ENCODE peak calls at places on chromosomes 5 and 9, in seven cellular contexts. One of them, this sample, is unnamed.
A peak's percentile ranks its signal among the peaks of the same experiment; 100 is the strongest.

GRCh38 chr5:157571357-157571827 is 4.2 kb downstream of the ADAM19 start:
- DNase-seq in IMR-90: peak; percentile 77
- DNase-seq in colonic mucosa: no peak
- DNase-seq in thyroid gland: no peak
- DNase-seq in iPS DF 6.9: no peak
- DNase-seq in left lung: no peak
- DNase-seq in lung: no peak
- DNase-seq in this sample: no peak

GRCh38 chr5:132760601-132761317 is 13.5 kb downstream of the CCNI2 start:
- DNase-seq in lung: no peak
- DNase-seq in colonic mucosa: no peak
- DNase-seq in left lung: no peak
- DNase-seq in iPS DF 6.9: no peak
- DNase-seq in IMR-90: no peak
- DNase-seq in thyroid gland: no peak
- DNase-seq in this sample: peak; percentile 30

GRCh38 chr9:114454652-114455051 is 50.6 kb downstream of the WHRN start:
- DNase-seq in lung: no peak
- DNase-seq in left lung: no peak
- DNase-seq in thyroid gland: no peak
- DNase-seq in colonic mucosa: no peak
- DNase-seq in IMR-90: no peak
- DNase-seq in iPS DF 6.9: no peak
- DNase-seq in this sample: no peak

GRCh38 chr9:74304598-74304997 is 192.5 kb upstream of the RORB start:
- DNase-seq in lung: no peak
- DNase-seq in iPS DF 6.9: no peak
- DNase-seq in left lung: no peak
- DNase-seq in IMR-90: no peak
- DNase-seq in colonic mucosa: no peak
- DNase-seq in thyroid gland: no peak
- DNase-seq in this sample: no peak

GRCh38 chr9:16282216-16282615 is 588.3 kb downstream of the BNC2 start:
- DNase-seq in lung: no peak
- DNase-seq in IMR-90: peak; percentile 75
- DNase-seq in left lung: no peak
- DNase-seq in iPS DF 6.9: no peak
- DNase-seq in thyroid gland: peak; percentile 45
- DNase-seq in colonic mucosa: no peak
- DNase-seq in this sample: no peak

GRCh38 chr9:123246534-123246933 is 21.9 kb downstream of the STRBP start:
- DNase-seq in iPS DF 6.9: no peak
- DNase-seq in colonic mucosa: no peak
- DNase-seq in IMR-90: no peak
- DNase-seq in lung: no peak
- DNase-seq in left lung: no peak
- DNase-seq in thyroid gland: no peak
- DNase-seq in this sample: no peak

GRCh38 chr5:52743012-52743411 is 44.7 kb upstream of the ITGA1 start:
- DNase-seq in thyroid gland: no peak
- DNase-seq in colonic mucosa: no peak
- DNase-seq in iPS DF 6.9: no peak
- DNase-seq in left lung: no peak
- DNase-seq in lung: no peak
- DNase-seq in IMR-90: no peak
- DNase-seq in this sample: no peak

GRCh38 chr5:108382784-108383358 is 973 bp upstream of the FBXL17 start:
- DNase-seq in left lung: no peak
- DNase-seq in IMR-90: peak; percentile 44
- DNase-seq in colonic mucosa: no peak
- DNase-seq in lung: no peak
- DNase-seq in thyroid gland: no peak
- DNase-seq in iPS DF 6.9: no peak
- DNase-seq in this sample: no peak

GRCh38 chr5:145585-146323 is 45.5 kb upstream of the LRRC14B start:
- DNase-seq in lung: no peak
- DNase-seq in left lung: no peak
- DNase-seq in IMR-90: no peak
- DNase-seq in iPS DF 6.9: no peak
- DNase-seq in thyroid gland: no peak
- DNase-seq in colonic mucosa: no peak
- DNase-seq in this sample: no peak

GRCh38 chr5:169970911-169971436 is 9.3 kb downstream of the INSYN2B start:
- DNase-seq in lung: no peak
- DNase-seq in IMR-90: peak; percentile 82
- DNase-seq in colonic mucosa: no peak
- DNase-seq in thyroid gland: no peak
- DNase-seq in iPS DF 6.9: no peak
- DNase-seq in left lung: peak; percentile 44
- DNase-seq in this sample: no peak

GRCh38 chr5:138636401-138636944 is 61.3 kb upstream of the HSPA9 start:
- DNase-seq in lung: no peak
- DNase-seq in thyroid gland: no peak
- DNase-seq in iPS DF 6.9: no peak
- DNase-seq in IMR-90: no peak
- DNase-seq in left lung: no peak
- DNase-seq in colonic mucosa: no peak
- DNase-seq in this sample: no peak

GRCh38 chr9:278651-279050 is 64.0 kb downstream of the DOCK8 start:
- DNase-seq in colonic mucosa: peak; percentile 19
- DNase-seq in thyroid gland: no peak
- DNase-seq in IMR-90: no peak
- DNase-seq in left lung: no peak
- DNase-seq in lung: no peak
- DNase-seq in iPS DF 6.9: no peak
- DNase-seq in this sample: no peak

GRCh38 chr5:36459191-36460135 is 146.9 kb upstream of the SLC1A3 start:
- DNase-seq in thyroid gland: no peak
- DNase-seq in iPS DF 6.9: peak; percentile 39
- DNase-seq in left lung: no peak
- DNase-seq in colonic mucosa: no peak
- DNase-seq in lung: no peak
- DNase-seq in IMR-90: no peak
- DNase-seq in this sample: no peak

GRCh38 chr5:173472164-173472563 is 143.9 kb upstream of the STC2 start:
- DNase-seq in left lung: peak; percentile 44
- DNase-seq in colonic mucosa: peak; percentile 37
- DNase-seq in thyroid gland: peak; percentile 72
- DNase-seq in iPS DF 6.9: no peak
- DNase-seq in IMR-90: peak; percentile 99
- DNase-seq in lung: peak; percentile 53
- DNase-seq in this sample: peak; percentile 88

GRCh38 chr9:93451762-93452709 is 551 bp downstream of the FAM120A start:
- DNase-seq in lung: peak; percentile 45
- DNase-seq in colonic mucosa: peak; percentile 42
- DNase-seq in IMR-90: peak; percentile 33
- DNase-seq in iPS DF 6.9: no peak
- DNase-seq in left lung: peak; percentile 67
- DNase-seq in thyroid gland: peak; percentile 57
- DNase-seq in this sample: peak; percentile 64

GRCh38 chr9:124441291-124441690 is 9.0 kb upstream of the ADGRD2 start:
- DNase-seq in iPS DF 6.9: no peak
- DNase-seq in colonic mucosa: no peak
- DNase-seq in IMR-90: no peak
- DNase-seq in left lung: peak; percentile 11
- DNase-seq in lung: no peak
- DNase-seq in thyroid gland: no peak
- DNase-seq in this sample: no peak

GRCh38 chr5:127290019-127290945 is at the start of gene MEGF10:
- DNase-seq in iPS DF 6.9: no peak
- DNase-seq in left lung: no peak
- DNase-seq in colonic mucosa: peak; percentile 35
- DNase-seq in lung: no peak
- DNase-seq in IMR-90: peak; percentile 17
- DNase-seq in thyroid gland: peak; percentile 44
- DNase-seq in this sample: no peak

GRCh38 chr5:39005566-39006232 is 68.5 kb downstream of the RICTOR start:
- DNase-seq in IMR-90: peak; percentile 22
- DNase-seq in left lung: no peak
- DNase-seq in thyroid gland: no peak
- DNase-seq in lung: no peak
- DNase-seq in colonic mucosa: no peak
- DNase-seq in iPS DF 6.9: no peak
- DNase-seq in this sample: no peak

GRCh38 chr5:91162534-91163381 is 220.4 kb downstream of the ARRDC3 start:
- DNase-seq in IMR-90: peak; percentile 95
- DNase-seq in iPS DF 6.9: no peak
- DNase-seq in thyroid gland: peak; percentile 83
- DNase-seq in lung: peak; percentile 83
- DNase-seq in left lung: peak; percentile 87
- DNase-seq in colonic mucosa: peak; percentile 84
- DNase-seq in this sample: peak; percentile 81

GRCh38 chr9:136201609-136202448 is 3.1 kb downstream of the LHX3 start:
- DNase-seq in lung: no peak
- DNase-seq in iPS DF 6.9: no peak
- DNase-seq in thyroid gland: peak; percentile 21
- DNase-seq in left lung: no peak
- DNase-seq in colonic mucosa: no peak
- DNase-seq in IMR-90: no peak
- DNase-seq in this sample: no peak
- H3K27me3 ChIP-seq in lung: peaks cover 54% of the 10 kb centered on the region
- H3K27me3 ChIP-seq in iPS DF 6.9: peaks cover 77% of the 10 kb centered on the region
- H3K27me3 ChIP-seq in thyroid gland: peaks cover 32% of the 10 kb centered on the region
- H3K27me3 ChIP-seq in left lung: peaks cover 90% of the 10 kb centered on the region
- H3K27me3 ChIP-seq in colonic mucosa: peaks cover 77% of the 10 kb centered on the region
- H3K27me3 ChIP-seq in IMR-90: peaks cover 71% of the 10 kb centered on the region
- H3K27me3 ChIP-seq in this sample: peaks cover 23% of the 10 kb centered on the region

GRCh38 chr9:130013326-130013725 is 29.7 kb downstream of the FNBP1 start:
- DNase-seq in colonic mucosa: no peak
- DNase-seq in left lung: no peak
- DNase-seq in thyroid gland: no peak
- DNase-seq in IMR-90: no peak
- DNase-seq in lung: no peak
- DNase-seq in iPS DF 6.9: no peak
- DNase-seq in this sample: no peak

GRCh38 chr9:130008577-130008976 is 34.4 kb downstream of the FNBP1 start:
- DNase-seq in left lung: no peak
- DNase-seq in IMR-90: no peak
- DNase-seq in thyroid gland: no peak
- DNase-seq in colonic mucosa: no peak
- DNase-seq in lung: no peak
- DNase-seq in iPS DF 6.9: no peak
- DNase-seq in this sample: no peak

GRCh38 chr9:130015353-130016019 is 27.5 kb downstream of the FNBP1 start:
- DNase-seq in colonic mucosa: no peak
- DNase-seq in thyroid gland: no peak
- DNase-seq in left lung: no peak
- DNase-seq in lung: no peak
- DNase-seq in IMR-90: no peak
- DNase-seq in iPS DF 6.9: no peak
- DNase-seq in this sample: no peak

DNA sequence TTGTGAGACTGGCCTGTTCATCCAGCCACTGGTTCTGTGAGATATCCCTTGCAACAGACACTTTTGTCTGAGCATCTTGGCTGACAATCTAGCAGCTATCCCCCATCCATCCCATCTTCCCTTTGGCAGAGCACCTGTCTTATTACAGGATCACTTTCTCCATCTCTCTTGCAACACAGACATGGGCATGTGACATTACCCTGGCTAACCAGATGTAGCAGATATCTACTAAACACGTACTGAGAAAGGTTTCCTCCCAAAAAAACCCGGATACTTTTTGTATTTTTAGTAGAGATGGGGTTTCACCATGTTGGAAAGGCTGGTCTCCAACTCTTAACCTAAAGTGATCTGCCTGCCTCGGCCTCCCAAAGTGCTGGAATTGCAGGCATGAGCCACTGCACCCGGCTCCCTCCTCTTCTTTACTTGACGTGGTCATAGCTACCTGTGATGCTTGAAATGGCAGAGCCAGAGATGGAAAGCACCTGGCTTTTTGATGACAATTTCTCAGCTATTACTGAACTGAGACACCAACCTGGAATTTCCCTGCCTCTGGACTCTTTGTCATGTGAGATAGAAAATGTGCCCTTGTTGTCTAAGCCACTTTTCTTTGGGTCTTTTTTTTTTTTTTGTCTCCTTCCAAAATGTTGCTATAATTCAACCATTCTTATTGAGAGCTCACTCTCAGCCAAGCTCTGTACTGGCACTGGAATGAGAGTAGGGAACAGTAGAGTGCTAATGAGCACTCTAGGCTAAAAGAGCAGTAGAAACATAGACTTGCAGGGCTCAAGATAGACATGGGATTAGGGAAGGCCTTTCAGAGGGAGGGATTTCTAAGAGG is 32.6 kb downstream of the FNBP1 start:
- DNase-seq in colonic mucosa: no peak
- DNase-seq in lung: no peak
- DNase-seq in left lung: no peak
- DNase-seq in IMR-90: no peak
- DNase-seq in thyroid gland: peak; percentile 25
- DNase-seq in iPS DF 6.9: no peak
- DNase-seq in this sample: no peak
- H3K27me3 ChIP-seq in colonic mucosa: no peaks in the 10 kb centered on the region
- H3K27me3 ChIP-seq in lung: no peaks in the 10 kb centered on the region
- H3K27me3 ChIP-seq in left lung: no peaks in the 10 kb centered on the region
- H3K27me3 ChIP-seq in IMR-90: no peaks in the 10 kb centered on the region
- H3K27me3 ChIP-seq in thyroid gland: no peaks in the 10 kb centered on the region
- H3K27me3 ChIP-seq in iPS DF 6.9: no peaks in the 10 kb centered on the region
- H3K27me3 ChIP-seq in this sample: no peaks in the 10 kb centered on the region

GRCh38 chr9:133113928-133114351 is 7.1 kb downstream of the RALGDS start:
- DNase-seq in IMR-90: peak; percentile 5
- DNase-seq in thyroid gland: peak; percentile 62
- DNase-seq in colonic mucosa: no peak
- DNase-seq in left lung: peak; percentile 39
- DNase-seq in lung: no peak
- DNase-seq in iPS DF 6.9: no peak
- DNase-seq in this sample: no peak
- H3K27me3 ChIP-seq in IMR-90: no peaks in the 10 kb centered on the region
- H3K27me3 ChIP-seq in thyroid gland: no peaks in the 10 kb centered on the region
- H3K27me3 ChIP-seq in colonic mucosa: no peaks in the 10 kb centered on the region
- H3K27me3 ChIP-seq in left lung: no peaks in the 10 kb centered on the region
- H3K27me3 ChIP-seq in lung: no peaks in the 10 kb centered on the region
- H3K27me3 ChIP-seq in iPS DF 6.9: peaks cover 3% of the 10 kb centered on the region
- H3K27me3 ChIP-seq in this sample: no peaks in the 10 kb centered on the region

DNA sequence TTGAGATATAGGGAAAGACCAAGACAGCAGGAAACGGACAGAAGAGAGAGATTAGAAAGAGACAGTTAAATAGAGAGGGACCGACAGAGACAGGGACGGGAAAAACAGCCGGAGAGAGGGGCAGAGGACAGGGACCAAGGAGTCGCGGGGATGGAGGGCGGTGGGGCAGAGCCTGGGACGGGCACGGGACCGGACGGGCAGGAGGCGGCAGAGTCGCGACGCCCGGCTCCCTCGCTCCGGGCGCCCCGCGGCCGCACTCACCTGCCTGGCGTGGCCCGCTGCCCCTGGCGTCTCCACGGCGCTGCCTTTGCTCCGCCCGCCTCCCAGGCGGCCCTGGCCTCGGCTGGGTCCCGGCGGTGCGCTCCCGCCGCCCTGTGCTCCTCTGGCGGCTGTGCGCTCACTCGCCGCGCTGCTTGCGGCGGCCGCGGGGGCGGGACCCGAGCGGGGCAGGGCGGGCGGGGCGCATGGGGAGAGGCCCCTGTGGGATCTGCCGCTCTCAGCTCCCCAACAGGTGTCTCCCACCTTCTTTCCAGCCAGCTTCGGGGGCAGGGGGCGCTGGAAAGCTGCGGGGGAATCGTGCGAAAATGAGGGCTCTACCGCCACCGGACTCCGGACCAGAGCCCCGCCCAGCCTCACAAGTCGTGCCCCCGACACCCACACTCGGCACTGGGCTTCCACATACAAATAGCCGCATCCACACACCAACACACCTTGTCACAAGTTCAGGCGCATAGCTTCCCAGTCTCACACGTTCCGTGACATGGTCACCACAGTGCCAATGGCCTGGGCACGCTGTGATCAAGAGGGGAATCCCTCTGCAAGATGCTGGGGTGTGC is at the start of gene ARID3C:
- DNase-seq in thyroid gland: peak; percentile 58
- DNase-seq in IMR-90: no peak
- DNase-seq in colonic mucosa: no peak
- DNase-seq in iPS DF 6.9: no peak
- DNase-seq in lung: no peak
- DNase-seq in left lung: no peak
- DNase-seq in this sample: no peak
- H3K27me3 ChIP-seq in thyroid gland: peaks cover 21% of the 10 kb centered on the region
- H3K27me3 ChIP-seq in IMR-90: peaks cover 71% of the 10 kb centered on the region
- H3K27me3 ChIP-seq in colonic mucosa: peaks cover 61% of the 10 kb centered on the region
- H3K27me3 ChIP-seq in iPS DF 6.9: peaks cover 64% of the 10 kb centered on the region
- H3K27me3 ChIP-seq in lung: peaks cover 7% of the 10 kb centered on the region
- H3K27me3 ChIP-seq in left lung: peaks cover 74% of the 10 kb centered on the region
- H3K27me3 ChIP-seq in this sample: peaks cover 32% of the 10 kb centered on the region

This sample was measured in right atrium auricular region.